ENCODE peak calls at places on chromosome 22, in ten cellular contexts. Y is effector memory CD4-positive, alpha-beta T cell; V is body of pancreas; K is PC-9; T is IMR-90; I is astrocyte of the spinal cord; J is AG09309; E is SJSA1; Q is mucosa of descending colon; P is fibroblast of pulmonary artery. N is an unnamed sample.

GRCh38 chr22:17944205-17944725 is 80.1 kb downstream of the MICAL3 start:
- DNase-seq in Y (no peak), V (no peak), K (no peak), T (no peak), I (no peak), J (no peak), E (no peak), Q (no peak), P (no peak), N (no peak)

GRCh38 chr22:31277741-31278642 is 14.3 kb downstream of the PIK3IP1 start:
- DNase-seq in Y (no peak), V (no peak), K (no peak), T (no peak), I (no peak), J (no peak), E (no peak), Q (no peak), P (no peak), N (no peak)

GRCh38 chr22:47618180-47618579 is 855.7 kb downstream of the TBC1D22A start:
- DNase-seq in Y (no peak), V (no peak), K (no peak), T (no peak), I (no peak), J (no peak), E (peak; percentile 38), Q (no peak), P (no peak), N (no peak)

GRCh38 chr22:20015971-20016733 is 471 bp downstream of the ARVCF start:
- DNase-seq in Y (no peak), V (peak; percentile 36), K (no peak), T (no peak), I (no peak), J (no peak), E (no peak), Q (peak; percentile 69), P (no peak), N (peak; percentile 46)

GRCh38 chr22:23200896-23201295 is 20.6 kb downstream of the BCR start:
- DNase-seq in Y (no peak), V (peak; percentile 78), K (no peak), T (no peak), I (no peak), J (no peak), E (no peak), Q (no peak), P (no peak), N (no peak)

GRCh38 chr22:33328789-33329296 is 270.7 kb upstream of the SYN3 start:
- DNase-seq in Y (no peak), V (no peak), K (peak; percentile 67), T (peak; percentile 86), I (peak; percentile 50), J (no peak), E (peak; percentile 70), Q (no peak), P (peak; percentile 51), N (peak; percentile 37)

GRCh38 chr22:20436309-20437252 is 1.0 kb downstream of the SCARF2 start:
- DNase-seq in Y (no peak), V (no peak), K (no peak), T (peak; percentile 30), I (peak; percentile 50), J (no peak), E (peak; percentile 68), Q (peak; percentile 53), P (peak; percentile 49), N (peak; percentile 74)

GRCh38 chr22:18970948-18971315 is 34.8 kb upstream of the PRODH start:
- DNase-seq in Y (no peak), V (no peak), K (no peak), T (no peak), I (no peak), J (no peak), E (no peak), Q (peak; percentile 36), P (no peak), N (no peak)

GRCh38 chr22:45009881-45010531 is at the start of gene PHF21B:
- DNase-seq in Y (no peak), V (peak; percentile 22), K (no peak), T (peak; percentile 22), I (peak; percentile 11), J (no peak), E (peak; percentile 57), Q (no peak), P (peak; percentile 23), N (peak; percentile 83)

GRCh38 chr22:32620992-32621391 is 146.4 kb downstream of the FBXO7 start:
- DNase-seq in Y (no peak), V (no peak), K (no peak), T (no peak), I (no peak), J (no peak), E (no peak), Q (no peak), P (no peak), N (no peak)

GRCh38 chr22:46070722-46071450 is 79.4 kb upstream of the PPARA start:
- DNase-seq in Y (peak; percentile 9), V (peak; percentile 68), K (no peak), T (peak; percentile 54), I (peak; percentile 38), J (no peak), E (no peak), Q (peak; percentile 71), P (peak; percentile 53), N (peak; percentile 73)

GRCh38 chr22:19868333-19868732 is 13.7 kb upstream of the GNB1L start:
- DNase-seq in Y (no peak), V (no peak), K (no peak), T (no peak), I (no peak), J (no peak), E (no peak), Q (no peak), P (no peak), N (no peak)

GRCh38 chr22:32574397-32574796 is 99.8 kb downstream of the FBXO7 start:
- DNase-seq in Y (no peak), V (no peak), K (no peak), T (no peak), I (no peak), J (no peak), E (no peak), Q (no peak), P (no peak), N (peak; percentile 46)

GRCh38 chr22:37910863-37911262 is 4.8 kb downstream of the MICALL1 start:
- DNase-seq in Y (no peak), V (no peak), K (no peak), T (no peak), I (no peak), J (no peak), E (no peak), Q (no peak), P (no peak), N (no peak)

GRCh38 chr22:48663297-48663696 is 1164.4 kb downstream of the BRD1 start:
- DNase-seq in Y (no peak), V (no peak), K (no peak), T (no peak), I (no peak), J (no peak), E (no peak), Q (no peak), P (peak; percentile 0), N (no peak)

GRCh38 chr22:50261615-50262459 is at the start of gene MAPK12:
- DNase-seq in Y (no peak), V (no peak), K (no peak), T (no peak), I (no peak), J (no peak), E (no peak), Q (no peak), P (peak; percentile 28), N (peak; percentile 56)
- H3K4me3 ChIP-seq in Y (peak within 1 kb of the TSS; percentile 4), V (no peak within 1 kb of the TSS), K (peak within 1 kb of the TSS; percentile 62), T (peak within 1 kb of the TSS; percentile 90), I (peak within 1 kb of the TSS; percentile 63), J (peak within 1 kb of the TSS; percentile 52), E (peak within 1 kb of the TSS; percentile 35), Q (no peak within 1 kb of the TSS), P (peak within 1 kb of the TSS; percentile 68), N (peak within 1 kb of the TSS; percentile 26)

GRCh38 chr22:29481265-29482000 is 1.4 kb downstream of the NEFH start:
- DNase-seq in Y (no peak), V (peak; percentile 44), K (no peak), T (no peak), I (no peak), J (no peak), E (no peak), Q (no peak), P (peak; percentile 16), N (peak; percentile 30)
- H3K4me3 ChIP-seq in Y (no peak overlapping the region), V (no peak overlapping the region), K (peak overlapping the region; percentile 50), T (peak overlapping the region; percentile 31), I (peak overlapping the region; percentile 15), J (no peak overlapping the region), E (no peak overlapping the region), Q (no peak overlapping the region), P (peak overlapping the region; percentile 40), N (no peak overlapping the region)

GRCh38 chr22:26168934-26169311 is 339 bp upstream of the SEZ6L start:
- DNase-seq in Y (no peak), V (no peak), K (no peak), T (no peak), I (no peak), J (no peak), E (no peak), Q (no peak), P (no peak), N (peak; percentile 42)
- H3K4me3 ChIP-seq in Y (no peak overlapping the region), V (no peak overlapping the region), K (no peak overlapping the region), T (no peak overlapping the region), I (no peak overlapping the region), J (no peak overlapping the region), E (no peak overlapping the region), Q (no peak overlapping the region), P (no peak overlapping the region), N (peak overlapping the region; percentile 26)

GRCh38 chr22:36369004-36369921 is 18.5 kb downstream of the MYH9 start:
- DNase-seq in Y (no peak), V (no peak), K (no peak), T (peak; percentile 21), I (peak; percentile 29), J (no peak), E (no peak), Q (no peak), P (no peak), N (peak; percentile 4)

GRCh38 chr22:36368359-36368983 is 19.3 kb downstream of the MYH9 start:
- DNase-seq in Y (no peak), V (no peak), K (peak; percentile 97), T (peak; percentile 78), I (peak; percentile 79), J (no peak), E (peak; percentile 94), Q (no peak), P (peak; percentile 87), N (peak; percentile 50)

GRCh38 chr22:36367066-36367465 is 20.7 kb downstream of the MYH9 start:
- DNase-seq in Y (no peak), V (no peak), K (no peak), T (no peak), I (no peak), J (no peak), E (no peak), Q (no peak), P (no peak), N (no peak)

GRCh38 chr22:36366291-36366708 is 21.5 kb downstream of the MYH9 start:
- DNase-seq in Y (peak; percentile 47), V (no peak), K (peak; percentile 26), T (peak; percentile 68), I (no peak), J (no peak), E (no peak), Q (no peak), P (no peak), N (peak; percentile 46)

DNA sequence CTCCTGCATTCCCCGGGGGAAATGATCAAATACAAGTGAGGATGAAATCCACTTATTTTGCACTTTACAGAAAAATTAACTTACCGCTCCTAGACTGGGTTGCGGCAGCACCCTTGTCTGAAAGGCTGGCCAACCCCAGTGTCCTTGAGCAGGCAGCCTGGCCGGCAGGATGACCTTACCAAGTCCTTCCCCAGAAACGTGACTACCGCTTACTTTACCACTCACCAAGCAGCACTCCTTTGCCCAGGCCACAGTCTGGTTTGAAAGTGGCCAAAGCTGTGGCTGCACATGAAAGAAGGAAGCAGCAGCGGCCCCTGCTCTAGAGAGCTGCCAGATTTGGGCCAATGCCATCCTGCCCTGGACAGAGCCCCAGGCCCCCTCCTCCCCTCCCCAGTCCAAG is 20.3 kb downstream of the MYH9 start:
- DNase-seq in Y (no peak), V (peak; percentile 46), K (no peak), T (no peak), I (no peak), J (no peak), E (no peak), Q (no peak), P (no peak), N (no peak)
- H3K4me3 ChIP-seq in Y (peak overlapping the region; percentile 36), V (no peak overlapping the region), K (peak overlapping the region; percentile 21), T (no peak overlapping the region), I (no peak overlapping the region), J (no peak overlapping the region), E (no peak overlapping the region), Q (no peak overlapping the region), P (no peak overlapping the region), N (no peak overlapping the region)

N was measured in hepatocyte.